ENCODE peak calls at places on chromosomes 11 and 22, in nine cellular contexts. U, Q, F, O, E, S, J, X and C are unnamed samples.

GRCh38 chr11:119420631-119421030 is 2.3 kb downstream of the THY1 start:
- DNase-seq in U (no peak), Q (no peak), F (no peak), O (no peak), E (no peak), S (no peak), J (no peak), X (no peak), C (no peak)

GRCh38 chr11:69122642-69123431 is 32.9 kb upstream of the SMIM38 start:
- DNase-seq in U (peak; percentile 83), Q (peak; percentile 31), F (no peak), O (peak; percentile 79), E (peak; percentile 85), S (peak; percentile 83), J (peak; percentile 25), X (peak; percentile 52), C (no peak)

GRCh38 chr11:61181489-61181888 is 20.3 kb upstream of the VPS37C start:
- DNase-seq in U (no peak), Q (no peak), F (no peak), O (no peak), E (no peak), S (no peak), J (no peak), X (no peak), C (no peak)

GRCh38 chr22:27872488-27872887 is 46.6 kb downstream of the PITPNB start:
- DNase-seq in U (no peak), Q (no peak), F (no peak), O (no peak), E (no peak), S (no peak), J (no peak), X (no peak), C (no peak)

GRCh38 chr11:47857485-47858168 is 9.5 kb upstream of the NUP160 start:
- DNase-seq in U (no peak), Q (no peak), F (no peak), O (no peak), E (no peak), S (no peak), J (no peak), X (no peak), C (no peak)

GRCh38 chr11:16194566-16194965 is 161.8 kb downstream of the SOX6 start:
- DNase-seq in U (no peak), Q (no peak), F (no peak), O (no peak), E (no peak), S (peak; percentile 42), J (no peak), X (no peak), C (no peak)

GRCh38 chr11:69484427-69485259 is 3.2 kb downstream of the LINC01488 start:
- DNase-seq in U (no peak), Q (no peak), F (no peak), O (no peak), E (no peak), S (no peak), J (no peak), X (no peak), C (no peak)

GRCh38 chr11:129593098-129593497 is 217.4 kb downstream of the BARX2 start:
- DNase-seq in U (no peak), Q (no peak), F (peak; percentile 54), O (no peak), E (peak; percentile 30), S (no peak), J (no peak), X (no peak), C (no peak)

GRCh38 chr11:120339394-120339890 is 3.2 kb downstream of the ARHGEF12 start:
- DNase-seq in U (peak; percentile 23), Q (peak; percentile 35), F (no peak), O (no peak), E (peak; percentile 63), S (peak; percentile 59), J (peak; percentile 38), X (no peak), C (peak; percentile 71)

GRCh38 chr22:36587289-36588154 is 58.6 kb upstream of the EIF3D start:
- DNase-seq in U (no peak), Q (peak; percentile 71), F (no peak), O (no peak), E (no peak), S (peak; percentile 73), J (peak; percentile 54), X (no peak), C (no peak)

GRCh38 chr11:120662071-120662611 is 150.6 kb downstream of the GRIK4 start:
- DNase-seq in U (no peak), Q (no peak), F (no peak), O (no peak), E (no peak), S (no peak), J (peak; percentile 8), X (no peak), C (no peak)

GRCh38 chr22:50531546-50532352 is 1.9 kb upstream of the TYMP start:
- DNase-seq in U (peak; percentile 86), Q (peak; percentile 52), F (peak; percentile 24), O (peak; percentile 80), E (peak; percentile 38), S (peak; percentile 75), J (peak; percentile 33), X (peak; percentile 56), C (no peak)

GRCh38 chr11:83282084-83282716 is 4.0 kb downstream of the CCDC90B start:
- DNase-seq in U (no peak), Q (no peak), F (no peak), O (no peak), E (no peak), S (peak; percentile 69), J (no peak), X (no peak), C (no peak)

GRCh38 chr11:117426297-117426685 is 98.6 kb downstream of the CEP164 start:
- DNase-seq in U (peak; percentile 71), Q (peak; percentile 45), F (peak; percentile 44), O (peak; percentile 73), E (peak; percentile 20), S (peak; percentile 60), J (peak; percentile 83), X (peak; percentile 59), C (no peak)

GRCh38 chr11:34431979-34432378 is 6.8 kb upstream of the CAT start:
- DNase-seq in U (no peak), Q (no peak), F (no peak), O (no peak), E (no peak), S (no peak), J (no peak), X (no peak), C (no peak)

GRCh38 chr11:19698493-19699292 is 13.9 kb upstream of the NAV2 start:
- DNase-seq in U (no peak), Q (peak; percentile 95), F (no peak), O (no peak), E (peak; percentile 86), S (peak; percentile 34), J (no peak), X (no peak), C (no peak)

GRCh38 chr11:84901986-84902385 is 725.2 kb downstream of the DLG2 start:
- DNase-seq in U (no peak), Q (peak; percentile 91), F (no peak), O (no peak), E (no peak), S (peak; percentile 5), J (no peak), X (no peak), C (no peak)

GRCh38 chr11:86119062-86119461 is 50.2 kb upstream of the PICALM start:
- DNase-seq in U (no peak), Q (no peak), F (peak; percentile 7), O (no peak), E (no peak), S (peak; percentile 43), J (no peak), X (no peak), C (no peak)

GRCh38 chr11:14449302-14449714 is 50.3 kb downstream of the COPB1 start:
- DNase-seq in U (no peak), Q (no peak), F (no peak), O (no peak), E (no peak), S (peak; percentile 54), J (no peak), X (no peak), C (no peak)

GRCh38 chr11:95715777-95716241 is 73.8 kb downstream of the FAM76B start:
- DNase-seq in U (no peak), Q (peak; percentile 64), F (no peak), O (peak; percentile 48), E (peak; percentile 87), S (no peak), J (no peak), X (no peak), C (no peak)

GRCh38 chr11:5809122-5809519 is 397 bp downstream of the OR52N2 start:
- DNase-seq in U (no peak), Q (peak; percentile 2), F (no peak), O (no peak), E (no peak), S (peak; percentile 12), J (no peak), X (no peak), C (no peak)

GRCh38 chr11:16786131-16786530 is 47.7 kb downstream of the C11orf58 start:
- DNase-seq in U (no peak), Q (no peak), F (no peak), O (no peak), E (no peak), S (no peak), J (no peak), X (no peak), C (no peak)

GRCh38 chr11:70908223-70908622 is 344.2 kb downstream of the SHANK2 start:
- DNase-seq in U (peak; percentile 30), Q (no peak), F (no peak), O (no peak), E (no peak), S (no peak), J (no peak), X (no peak), C (no peak)

GRCh38 chr11:117384045-117384444 is 56.4 kb downstream of the CEP164 start:
- DNase-seq in U (no peak), Q (peak; percentile 95), F (no peak), O (no peak), E (peak; percentile 96), S (peak; percentile 91), J (no peak), X (no peak), C (no peak)

GRCh38 chr11:96017872-96018271 is 94.0 kb upstream of the MTMR2 start:
- DNase-seq in U (no peak), Q (peak; percentile 43), F (no peak), O (no peak), E (no peak), S (no peak), J (no peak), X (no peak), C (no peak)

GRCh38 chr11:129694966-129695365 is 120.7 kb upstream of the TMEM45B start:
- DNase-seq in U (no peak), Q (peak; percentile 9), F (no peak), O (no peak), E (peak; percentile 47), S (no peak), J (no peak), X (no peak), C (no peak)

GRCh38 chr11:88402784-88403183 is 65.2 kb upstream of the CTSC start:
- DNase-seq in U (no peak), Q (peak; percentile 78), F (no peak), O (no peak), E (no peak), S (peak; percentile 82), J (no peak), X (no peak), C (no peak)

GRCh38 chr22:30279389-30279788 is 9.9 kb downstream of the CASTOR1 start:
- DNase-seq in U (no peak), Q (peak; percentile 27), F (no peak), O (no peak), E (no peak), S (no peak), J (no peak), X (no peak), C (no peak)

GRCh38 chr11:43852057-43852636 is 28.5 kb upstream of the ALKBH3 start:
- DNase-seq in U (peak; percentile 59), Q (peak; percentile 82), F (peak; percentile 37), O (peak; percentile 66), E (peak; percentile 73), S (peak; percentile 78), J (peak; percentile 86), X (peak; percentile 25), C (peak; percentile 22)

GRCh38 chr11:56819916-56820315 is 71.4 kb upstream of the OR9G4 start:
- DNase-seq in U (no peak), Q (no peak), F (no peak), O (no peak), E (peak; percentile 7), S (no peak), J (no peak), X (no peak), C (no peak)

GRCh38 chr22:35071784-35072183 is 5.8 kb downstream of the ISX start:
- DNase-seq in U (no peak), Q (no peak), F (no peak), O (no peak), E (peak; percentile 60), S (no peak), J (peak; percentile 13), X (no peak), C (no peak)